ENCODE peak calls at places on chromosome 2, in five cellular contexts. U, D, M, I and L are unnamed samples.

GRCh38 chr2:12928197-12928596 is 211.5 kb downstream of the TRIB2 start:
- DNase-seq in M (peak; percentile 65), I (no peak), U (no peak), D (peak; percentile 42), L (no peak)

GRCh38 chr2:187769437-187769836 is 215.2 kb upstream of the TFPI start:
- DNase-seq in M (no peak), U (no peak), I (no peak), D (no peak), L (no peak)

GRCh38 chr2:174083843-174084458 is 118.8 kb upstream of the SP3 start:
- DNase-seq in U (no peak), D (no peak), M (no peak), I (no peak), L (no peak)

GRCh38 chr2:11977766-11978524 is 231.5 kb downstream of the LPIN1 start:
- DNase-seq in M (no peak), D (no peak), U (no peak), I (no peak), L (no peak)

GRCh38 chr2:171615071-171615470 is 72.2 kb upstream of the DYNC1I2 start:
- DNase-seq in I (no peak), U (no peak), D (no peak), M (no peak), L (no peak)

GRCh38 chr2:240220371-240220770 is 79.9 kb upstream of the OTOS start:
- DNase-seq in U (no peak), D (peak; percentile 36), M (no peak), I (no peak), L (no peak)

GRCh38 chr2:72953976-72954375 is 36.7 kb downstream of the EMX1 start:
- DNase-seq in M (no peak), D (no peak), U (no peak), I (no peak), L (no peak)

GRCh38 chr2:176682278-176682677 is 413.0 kb downstream of the MTX2 start:
- DNase-seq in D (no peak), U (no peak), I (no peak), M (no peak), L (no peak)

GRCh38 chr2:219131327-219131726 is 29.3 kb downstream of the NHEJ1 start:
- DNase-seq in D (no peak), U (no peak), I (no peak), M (no peak), L (no peak)

GRCh38 chr2:178677599-178677998 is 129.6 kb downstream of the TTN start:
- DNase-seq in D (no peak), I (no peak), M (no peak), U (no peak), L (no peak)

GRCh38 chr2:178679891-178680290 is 127.3 kb downstream of the TTN start:
- DNase-seq in I (no peak), U (no peak), D (no peak), M (no peak), L (no peak)

GRCh38 chr2:178676046-178676445 is 131.2 kb downstream of the TTN start:
- DNase-seq in U (no peak), I (no peak), M (no peak), D (no peak), L (no peak)

GRCh38 chr2:178674122-178674521 is 133.1 kb downstream of the TTN start:
- DNase-seq in M (no peak), I (no peak), U (no peak), D (no peak), L (no peak)
- TF ChIP-seq CTCF in M (no peak), I (peak; percentile 17), U (no peak), D (no peak), L (no peak)

GRCh38 chr2:120382541-120383144 is 36.7 kb downstream of the INHBB start:
- DNase-seq in U (no peak), I (no peak), M (no peak), D (no peak), L (no peak)
- TF ChIP-seq CTCF in U (no peak), I (no peak), M (no peak), D (no peak), L (no peak)

GRCh38 chr2:74548919-74549684 is 4.6 kb downstream of the LOXL3 start:
- DNase-seq in U (no peak), I (peak; percentile 50), D (peak; percentile 74), M (peak; percentile 32), L (peak; percentile 76)
- TF ChIP-seq CTCF in U (no peak), I (no peak), D (no peak), M (no peak), L (no peak)

GRCh38 chr2:127528487-127528886 is 2.2 kb upstream of the IWS1 start:
- DNase-seq in I (no peak), M (no peak), D (no peak), U (no peak), L (no peak)

GRCh38 chr2:127525692-127526141 is 572 bp downstream of the IWS1 start:
- DNase-seq in D (peak; percentile 28), U (no peak), M (no peak), I (no peak), L (no peak)

GRCh38 chr2:127530245-127531132 is 4.2 kb upstream of the IWS1 start:
- DNase-seq in I (no peak), U (no peak), M (no peak), D (peak; percentile 41), L (no peak)

GRCh38 chr2:127526142-127526939 is at the start of gene IWS1:
- DNase-seq in M (peak; percentile 98), I (peak; percentile 80), U (peak; percentile 95), D (peak; percentile 95), L (peak; percentile 93)

GRCh38 chr2:127526940-127527804 is 883 bp upstream of the IWS1 start:
- DNase-seq in D (peak; percentile 90), U (no peak), M (no peak), I (no peak), L (peak; percentile 19)
- TF ChIP-seq CTCF in D (no peak), U (no peak), M (no peak), I (peak; percentile 41), L (no peak)

DNA sequence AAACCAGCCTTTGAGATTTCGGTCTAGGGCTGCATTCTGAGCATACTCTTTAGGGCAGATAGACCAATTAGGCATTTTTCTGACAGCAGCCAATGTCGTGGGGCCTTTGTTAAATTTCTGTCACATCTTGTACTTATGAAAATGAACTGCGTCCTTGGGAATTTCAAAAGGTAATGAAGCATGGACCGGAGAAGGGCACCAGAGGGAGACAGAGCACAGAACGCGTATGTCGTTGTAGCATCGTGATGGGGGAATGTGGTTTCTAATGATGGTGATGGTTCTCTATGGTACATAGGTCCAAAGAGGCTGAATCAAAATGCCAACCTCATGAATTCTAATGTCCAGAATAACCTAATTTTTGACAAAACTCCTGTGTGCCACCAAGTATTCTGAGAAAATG is 483.9 kb upstream of the CRIM1 start:
- DNase-seq in D (no peak), M (peak; percentile 4), I (no peak), U (no peak), L (no peak)
- TF ChIP-seq CTCF in D (no peak), M (no peak), I (peak; percentile 28), U (no peak), L (no peak)